ENCODE peak calls at places on chromosomes 13 and 19, in seven cellular contexts. M is LoVo; D is activated T-helper 1 cell treated with Interleukin-2 at 50 U/mL for 16 hours; E is tibial nerve; X is stimulated activated CD4-positive, alpha-beta T cell treated with anti-CD3 and anti-CD28 coated beads, Interleukin-4, amount 100 ng/mL, for 1 hour; H is NCI-H460; B is hippocampal formation. I is an unnamed sample.

GRCh38 chr19:45824041-45824471 is 8.9 kb upstream of the RSPH6A start:
- DNase-seq in D (no peak), M (no peak), X (no peak), H (no peak), B (no peak), E (no peak), I (no peak)

GRCh38 chr19:6092329-6093286 is 17.7 kb downstream of the RFX2 start:
- DNase-seq in E (peak), B (no peak), D (no peak), X (no peak), H (peak), M (peak), I (no peak)

GRCh38 chr19:2129892-2130770 is 21.2 kb downstream of the AP3D1 start:
- DNase-seq in E (no peak), X (no peak), B (no peak), D (no peak), M (no peak), H (no peak), I (no peak)

GRCh38 chr13:20803180-20803965 is 29.6 kb upstream of the EEF1AKMT1 start:
- DNase-seq in H (no peak), E (no peak), M (no peak), D (no peak), B (no peak), X (no peak), I (no peak)

GRCh38 chr19:9808855-9809646 is 9.8 kb downstream of the FBXL12 start:
- DNase-seq in E (no peak), X (no peak), M (no peak), B (no peak), H (no peak), D (no peak), I (no peak)

GRCh38 chr13:98653471-98653985 is 76.6 kb upstream of the STK24 start:
- DNase-seq in E (peak), B (peak), D (peak), M (peak), H (peak), X (peak), I (peak)

GRCh38 chr13:46896346-46897138 is at the start of gene HTR2A:
- DNase-seq in B (no peak), E (no peak), H (no peak), M (no peak), D (no peak), X (no peak), I (no peak)

GRCh38 chr19:49851456-49852259 is 699 bp downstream of the PTOV1 start:
- DNase-seq in E (no peak), M (no peak), H (no peak), X (peak), B (no peak), D (no peak), I (no peak)

GRCh38 chr19:3346677-3347353 is 19.6 kb upstream of the NFIC start:
- DNase-seq in X (no peak), D (no peak), M (no peak), B (peak), E (peak), H (no peak), I (no peak)

GRCh38 chr13:113298001-113298945 is 1.2 kb downstream of the LAMP1 start:
- DNase-seq in H (no peak), E (no peak), D (no peak), M (no peak), X (no peak), B (no peak), I (no peak)

GRCh38 chr19:45613926-45614725 is 12.1 kb upstream of the GPR4 start:
- DNase-seq in M (peak), E (no peak), D (no peak), B (no peak), H (peak), X (peak), I (peak)

GRCh38 chr19:18308948-18309325 is 13.9 kb downstream of the LSM4 start:
- DNase-seq in H (no peak), E (no peak), B (no peak), M (no peak), D (no peak), X (no peak), I (no peak)

GRCh38 chr13:46165485-46166220 is 16.3 kb downstream of the LCP1 start:
- DNase-seq in B (no peak), D (no peak), X (no peak), E (no peak), H (no peak), M (no peak), I (no peak)

GRCh38 chr19:46111376-46111775 is 13.1 kb downstream of the IGFL3 start:
- DNase-seq in M (no peak), D (no peak), E (no peak), X (no peak), H (no peak), B (no peak), I (no peak)

GRCh38 chr19:6125571-6125989 is 9.9 kb upstream of the ACSBG2 start:
- DNase-seq in X (peak), M (peak), B (no peak), H (peak), E (peak), D (peak), I (peak)